ENCODE peak calls at places on chromosomes 3 and 15, in seven cellular contexts. One of them, this sample, is unnamed.

GRCh38 chr15:39730552-39730951 is 52.1 kb downstream of the FSIP1 start:
- DNase-seq in non-pigmented ciliary epithelial cell: no peak
- DNase-seq in osteoblast: no peak
- DNase-seq in T47D: no peak
- DNase-seq in stimulated activated CD8-positive, alpha-beta memory T cell treated with anti-CD3 and anti-CD28 coated beads, Interleukin-7, amount 100 ng/mL, for 4 hours: no peak
- DNase-seq in NCI-H146: no peak
- DNase-seq in SW 1271: no peak
- DNase-seq in this sample: no peak

GRCh38 chr15:27418729-27419128 is 447.7 kb downstream of the GABRG3 start:
- DNase-seq in osteoblast: no peak
- DNase-seq in NCI-H146: peak
- DNase-seq in SW 1271: no peak
- DNase-seq in non-pigmented ciliary epithelial cell: no peak
- DNase-seq in T47D: no peak
- DNase-seq in stimulated activated CD8-positive, alpha-beta memory T cell treated with anti-CD3 and anti-CD28 coated beads, Interleukin-7, amount 100 ng/mL, for 4 hours: no peak
- DNase-seq in this sample: no peak

GRCh38 chr3:117887896-117888295 is 1146.8 kb downstream of the IGSF11 start:
- DNase-seq in SW 1271: no peak
- DNase-seq in NCI-H146: no peak
- DNase-seq in osteoblast: no peak
- DNase-seq in non-pigmented ciliary epithelial cell: no peak
- DNase-seq in T47D: no peak
- DNase-seq in stimulated activated CD8-positive, alpha-beta memory T cell treated with anti-CD3 and anti-CD28 coated beads, Interleukin-7, amount 100 ng/mL, for 4 hours: no peak
- DNase-seq in this sample: no peak

GRCh38 chr3:16066975-16067374 is 107.5 kb upstream of the GALNT15 start:
- DNase-seq in NCI-H146: no peak
- DNase-seq in non-pigmented ciliary epithelial cell: no peak
- DNase-seq in osteoblast: peak
- DNase-seq in T47D: no peak
- DNase-seq in SW 1271: no peak
- DNase-seq in stimulated activated CD8-positive, alpha-beta memory T cell treated with anti-CD3 and anti-CD28 coated beads, Interleukin-7, amount 100 ng/mL, for 4 hours: no peak
- DNase-seq in this sample: no peak

GRCh38 chr15:37135225-37135624 is 34.9 kb upstream of the MEIS2 start:
- DNase-seq in osteoblast: no peak
- DNase-seq in SW 1271: peak
- DNase-seq in stimulated activated CD8-positive, alpha-beta memory T cell treated with anti-CD3 and anti-CD28 coated beads, Interleukin-7, amount 100 ng/mL, for 4 hours: no peak
- DNase-seq in NCI-H146: peak
- DNase-seq in non-pigmented ciliary epithelial cell: no peak
- DNase-seq in T47D: no peak
- DNase-seq in this sample: peak

GRCh38 chr3:183823963-183824362 is 1.4 kb downstream of the MAP6D1 start:
- DNase-seq in SW 1271: no peak
- DNase-seq in stimulated activated CD8-positive, alpha-beta memory T cell treated with anti-CD3 and anti-CD28 coated beads, Interleukin-7, amount 100 ng/mL, for 4 hours: no peak
- DNase-seq in T47D: peak
- DNase-seq in non-pigmented ciliary epithelial cell: no peak
- DNase-seq in NCI-H146: peak
- DNase-seq in osteoblast: peak
- DNase-seq in this sample: no peak

GRCh38 chr15:39599871-39600270 is 19.0 kb downstream of the THBS1 start:
- DNase-seq in osteoblast: no peak
- DNase-seq in NCI-H146: no peak
- DNase-seq in non-pigmented ciliary epithelial cell: no peak
- DNase-seq in T47D: no peak
- DNase-seq in SW 1271: no peak
- DNase-seq in stimulated activated CD8-positive, alpha-beta memory T cell treated with anti-CD3 and anti-CD28 coated beads, Interleukin-7, amount 100 ng/mL, for 4 hours: no peak
- DNase-seq in this sample: no peak

GRCh38 chr3:45841380-45841700 is 579 bp downstream of the LZTFL1 start:
- DNase-seq in NCI-H146: no peak
- DNase-seq in osteoblast: peak
- DNase-seq in T47D: no peak
- DNase-seq in non-pigmented ciliary epithelial cell: no peak
- DNase-seq in stimulated activated CD8-positive, alpha-beta memory T cell treated with anti-CD3 and anti-CD28 coated beads, Interleukin-7, amount 100 ng/mL, for 4 hours: no peak
- DNase-seq in SW 1271: peak
- DNase-seq in this sample: peak

GRCh38 chr15:100328796-100329195 is 13.0 kb downstream of the ADAMTS17 start:
- DNase-seq in osteoblast: no peak
- DNase-seq in T47D: no peak
- DNase-seq in non-pigmented ciliary epithelial cell: no peak
- DNase-seq in NCI-H146: peak
- DNase-seq in SW 1271: no peak
- DNase-seq in stimulated activated CD8-positive, alpha-beta memory T cell treated with anti-CD3 and anti-CD28 coated beads, Interleukin-7, amount 100 ng/mL, for 4 hours: no peak
- DNase-seq in this sample: no peak

GRCh38 chr3:187264051-187264450 is 27.5 kb downstream of the MASP1 start:
- DNase-seq in T47D: no peak
- DNase-seq in stimulated activated CD8-positive, alpha-beta memory T cell treated with anti-CD3 and anti-CD28 coated beads, Interleukin-7, amount 100 ng/mL, for 4 hours: no peak
- DNase-seq in non-pigmented ciliary epithelial cell: peak
- DNase-seq in SW 1271: no peak
- DNase-seq in NCI-H146: no peak
- DNase-seq in osteoblast: peak
- DNase-seq in this sample: no peak

GRCh38 chr3:152331018-152331541 is 62.4 kb downstream of the MBNL1 start:
- DNase-seq in stimulated activated CD8-positive, alpha-beta memory T cell treated with anti-CD3 and anti-CD28 coated beads, Interleukin-7, amount 100 ng/mL, for 4 hours: no peak
- DNase-seq in NCI-H146: no peak
- DNase-seq in osteoblast: peak
- DNase-seq in non-pigmented ciliary epithelial cell: peak
- DNase-seq in SW 1271: peak
- DNase-seq in T47D: no peak
- DNase-seq in this sample: no peak

GRCh38 chr15:96560246-96560895 is 229.9 kb downstream of the NR2F2 start:
- DNase-seq in T47D: no peak
- DNase-seq in non-pigmented ciliary epithelial cell: no peak
- DNase-seq in NCI-H146: no peak
- DNase-seq in osteoblast: no peak
- DNase-seq in SW 1271: no peak
- DNase-seq in stimulated activated CD8-positive, alpha-beta memory T cell treated with anti-CD3 and anti-CD28 coated beads, Interleukin-7, amount 100 ng/mL, for 4 hours: no peak
- DNase-seq in this sample: no peak

GRCh38 chr3:42225486-42226363 is 40.3 kb downstream of the CCK start:
- DNase-seq in osteoblast: no peak
- DNase-seq in T47D: no peak
- DNase-seq in NCI-H146: no peak
- DNase-seq in stimulated activated CD8-positive, alpha-beta memory T cell treated with anti-CD3 and anti-CD28 coated beads, Interleukin-7, amount 100 ng/mL, for 4 hours: no peak
- DNase-seq in non-pigmented ciliary epithelial cell: no peak
- DNase-seq in SW 1271: no peak
- DNase-seq in this sample: no peak

GRCh38 chr15:33191641-33192040 is 2.9 kb downstream of the FMN1 start:
- DNase-seq in non-pigmented ciliary epithelial cell: no peak
- DNase-seq in T47D: no peak
- DNase-seq in osteoblast: no peak
- DNase-seq in NCI-H146: no peak
- DNase-seq in SW 1271: no peak
- DNase-seq in stimulated activated CD8-positive, alpha-beta memory T cell treated with anti-CD3 and anti-CD28 coated beads, Interleukin-7, amount 100 ng/mL, for 4 hours: no peak
- DNase-seq in this sample: peak

GRCh38 chr15:34725565-34725964 is 29.2 kb downstream of the GJD2 start:
- DNase-seq in non-pigmented ciliary epithelial cell: no peak
- DNase-seq in osteoblast: no peak
- DNase-seq in stimulated activated CD8-positive, alpha-beta memory T cell treated with anti-CD3 and anti-CD28 coated beads, Interleukin-7, amount 100 ng/mL, for 4 hours: no peak
- DNase-seq in NCI-H146: no peak
- DNase-seq in T47D: no peak
- DNase-seq in SW 1271: no peak
- DNase-seq in this sample: no peak

GRCh38 chr3:143207338-143207961 is 87.9 kb downstream of the CHST2 start:
- DNase-seq in T47D: no peak
- DNase-seq in osteoblast: peak
- DNase-seq in SW 1271: no peak
- DNase-seq in non-pigmented ciliary epithelial cell: peak
- DNase-seq in stimulated activated CD8-positive, alpha-beta memory T cell treated with anti-CD3 and anti-CD28 coated beads, Interleukin-7, amount 100 ng/mL, for 4 hours: no peak
- DNase-seq in NCI-H146: peak
- DNase-seq in this sample: no peak

GRCh38 chr3:180325533-180325932 is 276.4 kb upstream of the TTC14 start:
- DNase-seq in SW 1271: no peak
- DNase-seq in T47D: no peak
- DNase-seq in non-pigmented ciliary epithelial cell: no peak
- DNase-seq in osteoblast: peak
- DNase-seq in stimulated activated CD8-positive, alpha-beta memory T cell treated with anti-CD3 and anti-CD28 coated beads, Interleukin-7, amount 100 ng/mL, for 4 hours: no peak
- DNase-seq in NCI-H146: no peak
- DNase-seq in this sample: no peak

GRCh38 chr3:25854214-25854613 is 64.3 kb downstream of the OXSM start:
- DNase-seq in T47D: peak
- DNase-seq in SW 1271: no peak
- DNase-seq in stimulated activated CD8-positive, alpha-beta memory T cell treated with anti-CD3 and anti-CD28 coated beads, Interleukin-7, amount 100 ng/mL, for 4 hours: no peak
- DNase-seq in NCI-H146: no peak
- DNase-seq in osteoblast: peak
- DNase-seq in non-pigmented ciliary epithelial cell: peak
- DNase-seq in this sample: no peak

GRCh38 chr3:171753665-171754408 is 56.4 kb downstream of the PLD1 start:
- DNase-seq in non-pigmented ciliary epithelial cell: peak
- DNase-seq in osteoblast: peak
- DNase-seq in T47D: no peak
- DNase-seq in NCI-H146: no peak
- DNase-seq in SW 1271: no peak
- DNase-seq in stimulated activated CD8-positive, alpha-beta memory T cell treated with anti-CD3 and anti-CD28 coated beads, Interleukin-7, amount 100 ng/mL, for 4 hours: no peak
- DNase-seq in this sample: no peak

GRCh38 chr3:120780977-120781376 is 38.4 kb downstream of the GTF2E1 start:
- DNase-seq in stimulated activated CD8-positive, alpha-beta memory T cell treated with anti-CD3 and anti-CD28 coated beads, Interleukin-7, amount 100 ng/mL, for 4 hours: no peak
- DNase-seq in non-pigmented ciliary epithelial cell: peak
- DNase-seq in osteoblast: peak
- DNase-seq in NCI-H146: no peak
- DNase-seq in SW 1271: peak
- DNase-seq in T47D: no peak
- DNase-seq in this sample: no peak

GRCh38 chr3:63351159-63352007 is 73.3 kb downstream of the SYNPR start:
- DNase-seq in stimulated activated CD8-positive, alpha-beta memory T cell treated with anti-CD3 and anti-CD28 coated beads, Interleukin-7, amount 100 ng/mL, for 4 hours: no peak
- DNase-seq in non-pigmented ciliary epithelial cell: no peak
- DNase-seq in T47D: peak
- DNase-seq in SW 1271: peak
- DNase-seq in NCI-H146: peak
- DNase-seq in osteoblast: peak
- DNase-seq in this sample: peak

GRCh38 chr15:90184119-90184785 is 16.9 kb upstream of the SEMA4B start:
- DNase-seq in non-pigmented ciliary epithelial cell: no peak
- DNase-seq in NCI-H146: peak
- DNase-seq in T47D: no peak
- DNase-seq in osteoblast: peak
- DNase-seq in stimulated activated CD8-positive, alpha-beta memory T cell treated with anti-CD3 and anti-CD28 coated beads, Interleukin-7, amount 100 ng/mL, for 4 hours: no peak
- DNase-seq in SW 1271: peak
- DNase-seq in this sample: peak

GRCh38 chr3:150349314-150350097 is 58.6 kb upstream of the TSC22D2 start:
- DNase-seq in osteoblast: peak
- DNase-seq in NCI-H146: no peak
- DNase-seq in non-pigmented ciliary epithelial cell: no peak
- DNase-seq in stimulated activated CD8-positive, alpha-beta memory T cell treated with anti-CD3 and anti-CD28 coated beads, Interleukin-7, amount 100 ng/mL, for 4 hours: no peak
- DNase-seq in T47D: no peak
- DNase-seq in SW 1271: no peak
- DNase-seq in this sample: no peak

GRCh38 chr15:77784361-77785292 is 151.9 kb upstream of the LINGO1 start:
- DNase-seq in T47D: peak
- DNase-seq in NCI-H146: peak
- DNase-seq in SW 1271: peak
- DNase-seq in osteoblast: peak
- DNase-seq in non-pigmented ciliary epithelial cell: no peak
- DNase-seq in stimulated activated CD8-positive, alpha-beta memory T cell treated with anti-CD3 and anti-CD28 coated beads, Interleukin-7, amount 100 ng/mL, for 4 hours: no peak
- DNase-seq in this sample: no peak

GRCh38 chr15:74933573-74933972 is 4.3 kb downstream of the COX5A start:
- DNase-seq in osteoblast: no peak
- DNase-seq in NCI-H146: no peak
- DNase-seq in stimulated activated CD8-positive, alpha-beta memory T cell treated with anti-CD3 and anti-CD28 coated beads, Interleukin-7, amount 100 ng/mL, for 4 hours: no peak
- DNase-seq in T47D: no peak
- DNase-seq in non-pigmented ciliary epithelial cell: no peak
- DNase-seq in SW 1271: no peak
- DNase-seq in this sample: no peak

GRCh38 chr3:128922804-128923459 is 43.5 kb downstream of the ACAD9 start:
- DNase-seq in SW 1271: no peak
- DNase-seq in stimulated activated CD8-positive, alpha-beta memory T cell treated with anti-CD3 and anti-CD28 coated beads, Interleukin-7, amount 100 ng/mL, for 4 hours: peak
- DNase-seq in non-pigmented ciliary epithelial cell: no peak
- DNase-seq in T47D: no peak
- DNase-seq in osteoblast: no peak
- DNase-seq in NCI-H146: no peak
- DNase-seq in this sample: no peak

GRCh38 chr3:42829628-42830436 is 20.6 kb downstream of the ACKR2 start:
- DNase-seq in non-pigmented ciliary epithelial cell: no peak
- DNase-seq in osteoblast: no peak
- DNase-seq in T47D: no peak
- DNase-seq in stimulated activated CD8-positive, alpha-beta memory T cell treated with anti-CD3 and anti-CD28 coated beads, Interleukin-7, amount 100 ng/mL, for 4 hours: no peak
- DNase-seq in SW 1271: no peak
- DNase-seq in NCI-H146: no peak
- DNase-seq in this sample: no peak

GRCh38 chr15:73957276-73957675 is 31.0 kb downstream of the LOXL1 start:
- DNase-seq in SW 1271: peak
- DNase-seq in osteoblast: peak
- DNase-seq in NCI-H146: no peak
- DNase-seq in T47D: no peak
- DNase-seq in non-pigmented ciliary epithelial cell: no peak
- DNase-seq in stimulated activated CD8-positive, alpha-beta memory T cell treated with anti-CD3 and anti-CD28 coated beads, Interleukin-7, amount 100 ng/mL, for 4 hours: no peak
- DNase-seq in this sample: no peak

This sample was measured in WERI-Rb-1.